ENCODE peak calls at places on chromosomes 2 and 18, in ten cellular contexts. I is AG10803, D is GM12864, P is HFF-Myc, K is astrocyte, N is breast epithelium, H is adrenal gland, Z is PC-3, Q is heart right ventricle, Y is AG09309. C is an unnamed sample.

GRCh38 chr2:42135381-42136312 is 33.5 kb upstream of the EML4 start:
- DNase-seq in Z (no peak), Q (no peak), Y (no peak), D (no peak), K (no peak), H (no peak), P (no peak), I (no peak), N (no peak), C (no peak)

GRCh38 chr2:29706171-29706690 is 215.2 kb downstream of the ALK start:
- DNase-seq in I (peak), P (no peak), D (no peak), Y (no peak), H (no peak), K (peak), Z (no peak), Q (no peak), N (no peak), C (no peak)

GRCh38 chr2:3563521-3563976 is 5.4 kb upstream of the RNASEH1 start:
- DNase-seq in N (no peak), D (peak), Q (no peak), Z (no peak), I (no peak), P (no peak), H (no peak), K (no peak), Y (no peak), C (no peak)

GRCh38 chr2:67649331-67650071 is 252.4 kb downstream of the ETAA1 start:
- DNase-seq in P (peak), K (peak), D (no peak), I (peak), Q (peak), Y (no peak), N (no peak), H (peak), Z (peak), C (peak)

GRCh38 chr2:67108231-67108630 is 288.9 kb upstream of the ETAA1 start:
- DNase-seq in H (peak), P (no peak), Y (no peak), K (no peak), I (no peak), D (no peak), Q (no peak), N (no peak), Z (no peak), C (no peak)

GRCh38 chr2:63488118-63488713 is 100.1 kb downstream of the WDPCP start:
- DNase-seq in Q (peak), I (peak), Z (peak), K (no peak), D (no peak), H (peak), Y (no peak), P (peak), N (no peak), C (no peak)

GRCh38 chr2:62266433-62267038 is 70.6 kb downstream of the B3GNT2 start:
- DNase-seq in P (peak), Z (peak), N (no peak), I (peak), Y (peak), D (no peak), K (peak), H (no peak), Q (no peak), C (peak)

GRCh38 chr2:57450170-57450569 is 596.4 kb upstream of the VRK2 start:
- DNase-seq in D (peak), P (no peak), I (no peak), K (no peak), Z (no peak), N (no peak), Y (no peak), Q (no peak), H (no peak), C (no peak)

GRCh38 chr18:57447154-57447621 is 12.0 kb downstream of the ONECUT2 start:
- DNase-seq in N (no peak), H (no peak), K (peak), I (no peak), Y (no peak), D (no peak), Z (no peak), P (no peak), Q (no peak), C (no peak)

GRCh38 chr2:216665717-216666116 is 29.6 kb downstream of the IGFBP5 start:
- DNase-seq in P (no peak), Q (no peak), K (no peak), Z (peak), Y (no peak), N (no peak), I (no peak), H (no peak), D (no peak), C (no peak)

GRCh38 chr2:59583173-59583765 is 970.2 kb downstream of the BCL11A start:
- DNase-seq in Y (no peak), N (no peak), K (no peak), I (no peak), Q (no peak), D (no peak), Z (no peak), H (no peak), P (no peak), C (no peak)

GRCh38 chr2:172168917-172169346 is 66.2 kb upstream of the DLX2 start:
- DNase-seq in H (no peak), Q (no peak), I (peak), P (no peak), D (no peak), N (no peak), K (peak), Y (peak), Z (peak), C (no peak)

GRCh38 chr18:72555101-72555500 is 11.0 kb upstream of the CBLN2 start:
- DNase-seq in K (peak), D (no peak), I (no peak), P (no peak), Z (no peak), N (no peak), Q (no peak), Y (no peak), H (no peak), C (no peak)

GRCh38 chr2:168521342-168521741 is 65.3 kb downstream of the CERS6 start:
- DNase-seq in P (no peak), Q (no peak), D (no peak), N (no peak), Z (no peak), Y (no peak), K (no peak), H (peak), I (no peak), C (no peak)

GRCh38 chr2:105179469-105180372 is 61.8 kb upstream of the GPR45 start:
- DNase-seq in Z (peak), I (peak), Y (peak), Q (peak), K (peak), N (no peak), H (peak), D (no peak), P (peak), C (peak)

GRCh38 chr2:179338681-179339080 is 74.0 kb upstream of the SESTD1 start:
- DNase-seq in Q (no peak), Y (peak), D (no peak), Z (no peak), H (no peak), I (peak), K (no peak), P (no peak), N (no peak), C (no peak)

GRCh38 chr2:65281626-65282351 is 54.2 kb downstream of the ACTR2 start:
- DNase-seq in Y (no peak), I (peak), K (no peak), N (no peak), P (no peak), H (no peak), Q (peak), Z (no peak), D (no peak), C (no peak)

GRCh38 chr2:39099820-39100728 is 20.8 kb downstream of the SOS1 start:
- DNase-seq in K (peak), Y (no peak), H (no peak), I (no peak), N (no peak), P (no peak), Z (peak), Q (no peak), D (no peak), C (no peak)

GRCh38 chr2:108909917-108910515 is 79.0 kb downstream of the EDAR start:
- DNase-seq in Y (no peak), Q (no peak), N (no peak), I (no peak), K (no peak), H (no peak), Z (no peak), D (no peak), P (no peak), C (no peak)

GRCh38 chr2:240303896-240304745 is 131.3 kb upstream of the GPC1 start:
- DNase-seq in Y (no peak), I (no peak), P (no peak), H (no peak), K (no peak), Q (no peak), Z (no peak), N (peak), D (no peak), C (no peak)

GRCh38 chr2:240913810-240914644 is 7.9 kb downstream of the CROCC2 start:
- DNase-seq in N (no peak), K (peak), P (no peak), D (no peak), Q (peak), H (peak), I (peak), Z (peak), Y (no peak), C (no peak)

GRCh38 chr2:233338969-233339368 is 15.3 kb upstream of the DGKD start:
- DNase-seq in Q (no peak), H (no peak), Z (no peak), P (no peak), Y (no peak), D (no peak), I (no peak), N (no peak), K (no peak), C (no peak)

GRCh38 chr2:99857867-99858444 is 284.4 kb downstream of the AFF3 start:
- DNase-seq in P (no peak), K (no peak), Q (no peak), I (no peak), Y (no peak), Z (no peak), N (no peak), D (no peak), H (no peak), C (no peak)

GRCh38 chr2:233822101-233822771 is 32.1 kb downstream of the HJURP start:
- DNase-seq in P (no peak), Z (no peak), Y (no peak), D (no peak), H (no peak), K (no peak), I (no peak), N (no peak), Q (no peak), C (no peak)

GRCh38 chr18:27181726-27182125 is 3.4 kb downstream of the CHST9 start:
- DNase-seq in Q (no peak), I (no peak), K (no peak), Z (no peak), Y (no peak), N (no peak), H (no peak), D (no peak), P (no peak), C (no peak)

GRCh38 chr2:23002234-23002633 is 382.7 kb upstream of the KLHL29 start:
- DNase-seq in K (no peak), Z (no peak), N (no peak), H (no peak), D (no peak), I (no peak), Q (no peak), P (no peak), Y (no peak), C (no peak)

GRCh38 chr2:25548587-25548986 is 124.8 kb downstream of the DTNB start:
- DNase-seq in N (no peak), Y (no peak), D (no peak), I (no peak), Z (no peak), P (no peak), Q (no peak), K (no peak), H (no peak), C (no peak)

GRCh38 chr2:172437419-172438063 is 10.2 kb downstream of the ITGA6 start:
- DNase-seq in P (no peak), Z (no peak), H (no peak), I (no peak), N (no peak), Y (no peak), D (no peak), K (no peak), Q (no peak), C (no peak)

GRCh38 chr2:21014364-21015280 is 29.3 kb downstream of the APOB start:
- DNase-seq in N (no peak), Y (no peak), Z (no peak), Q (no peak), H (no peak), P (no peak), D (no peak), K (no peak), I (no peak), C (no peak)

GRCh38 chr2:28628987-28629386 is 122.6 kb upstream of the PPP1CB start:
- DNase-seq in P (no peak), H (no peak), K (no peak), Y (no peak), Q (no peak), N (no peak), I (no peak), Z (no peak), D (no peak), C (no peak)

GRCh38 chr2:238467772-238468171 is 41.0 kb downstream of the ASB1 start:
- DNase-seq in K (no peak), H (no peak), Y (no peak), D (no peak), Z (peak), P (no peak), Q (no peak), I (no peak), N (no peak), C (no peak)

GRCh38 chr2:176554107-176555048 is 285.1 kb downstream of the MTX2 start:
- DNase-seq in N (no peak), Y (no peak), K (peak), H (peak), D (no peak), Q (peak), P (peak), I (peak), Z (peak), C (no peak)

GRCh38 chr18:59198215-59198614 is 21.7 kb upstream of the GRP start:
- DNase-seq in H (no peak), I (no peak), N (no peak), Y (no peak), Z (no peak), D (no peak), K (no peak), P (no peak), Q (no peak), C (no peak)

GRCh38 chr2:25480561-25480960 is 138.8 kb upstream of the DNMT3A start:
- DNase-seq in I (no peak), H (no peak), D (no peak), Z (no peak), K (no peak), N (no peak), P (no peak), Q (no peak), Y (no peak), C (no peak)

GRCh38 chr2:20300656-20301055 is 50.0 kb downstream of the PUM2 start:
- DNase-seq in I (no peak), Q (no peak), Y (no peak), P (no peak), H (no peak), Z (no peak), N (no peak), D (no peak), K (no peak), C (no peak)

GRCh38 chr2:101119431-101119830 is 31.8 kb downstream of the TBC1D8 start:
- DNase-seq in H (peak), Q (peak), I (peak), P (no peak), Z (peak), K (no peak), N (no peak), D (no peak), Y (no peak), C (peak)

GRCh38 chr2:81894451-81894990 is 1590.0 kb upstream of the LRRTM1 start:
- DNase-seq in N (no peak), Z (peak), I (no peak), Q (no peak), Y (no peak), H (no peak), P (no peak), D (no peak), K (no peak), C (no peak)

GRCh38 chr2:52608030-52608429 is 1159.6 kb upstream of the CHAC2 start:
- DNase-seq in H (no peak), Y (no peak), Z (no peak), K (no peak), D (no peak), Q (no peak), P (no peak), N (no peak), I (no peak), C (no peak)

GRCh38 chr2:52611757-52612156 is 1155.8 kb upstream of the CHAC2 start:
- DNase-seq in Y (no peak), N (no peak), P (no peak), D (no peak), K (no peak), H (no peak), I (no peak), Z (no peak), Q (no peak), C (no peak)

GRCh38 chr2:52613064-52613463 is 1154.5 kb upstream of the CHAC2 start:
- DNase-seq in I (no peak), D (no peak), K (no peak), Z (no peak), Q (no peak), N (no peak), H (no peak), P (no peak), Y (no peak), C (no peak)
- TF ChIP-seq CTCF in I (no peak), D (no peak), K (no peak), Z (no peak), Q (no peak), N (no peak), H (no peak), P (no peak), Y (no peak), C (peak)

GRCh38 chr2:231686192-231687100 is 21.9 kb upstream of the PTMA start:
- DNase-seq in I (no peak), Z (no peak), K (no peak), P (no peak), N (no peak), Q (no peak), Y (no peak), D (no peak), H (no peak), C (no peak)
- H3K4me3 ChIP-seq in I (no peak), Z (no peak), K (no peak), P (no peak), N (no peak), Q (no peak), Y (no peak), D (no peak), H (no peak), C (no peak)

DNA sequence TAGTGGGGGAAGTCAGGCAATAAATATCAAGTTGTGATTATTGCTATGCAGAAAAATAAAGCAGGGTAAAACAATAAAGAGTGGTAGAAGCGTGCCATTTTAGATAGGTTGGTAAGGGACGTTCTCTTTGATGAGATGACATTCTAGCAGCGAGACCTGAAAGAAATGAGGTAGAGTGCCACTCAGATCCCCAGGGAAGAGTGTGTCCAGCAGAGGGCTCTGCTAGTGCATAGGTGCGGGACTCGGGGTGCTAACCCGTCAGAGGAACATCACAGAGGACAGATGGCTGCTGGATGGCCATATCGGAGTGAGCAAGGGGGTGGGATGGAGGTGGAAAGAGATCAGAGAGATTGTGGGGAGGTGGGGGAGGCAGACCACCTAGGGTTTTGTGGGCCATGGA is 16.3 kb upstream of the GTF2A1L start:
- DNase-seq in H (no peak), Q (peak), N (no peak), Y (no peak), I (no peak), D (no peak), K (peak), Z (peak), P (no peak), C (no peak)
- TF ChIP-seq CTCF in H (no peak), Q (peak), N (no peak), Y (peak), I (peak), D (peak), K (peak), Z (peak), P (peak), C (peak)

DNA sequence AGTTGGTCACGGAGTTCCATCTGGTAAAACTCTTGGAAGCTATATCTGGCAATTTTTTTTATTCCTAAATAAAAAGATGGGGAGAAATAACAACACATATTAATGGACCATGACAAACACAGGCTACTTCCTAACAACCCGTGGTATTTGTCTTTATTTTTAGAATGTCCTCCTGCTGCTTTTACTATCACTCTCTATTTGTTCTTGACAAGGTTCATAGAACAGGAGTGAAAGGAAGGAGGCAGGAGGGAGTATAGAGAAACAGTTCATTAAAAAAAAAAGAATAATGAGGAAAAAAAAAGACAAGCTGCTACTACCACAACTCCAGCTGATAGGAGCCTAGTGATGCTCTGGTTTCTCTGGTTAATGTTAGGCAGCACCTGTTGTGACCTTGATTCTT is 119.9 kb upstream of the THSD7B start:
- DNase-seq in N (no peak), I (no peak), P (no peak), Q (no peak), Z (no peak), K (no peak), H (no peak), Y (no peak), D (no peak), C (no peak)
- H3K4me3 ChIP-seq in N (no peak), I (no peak), P (no peak), Q (no peak), Z (no peak), K (no peak), H (no peak), Y (no peak), D (no peak), C (no peak)

DNA sequence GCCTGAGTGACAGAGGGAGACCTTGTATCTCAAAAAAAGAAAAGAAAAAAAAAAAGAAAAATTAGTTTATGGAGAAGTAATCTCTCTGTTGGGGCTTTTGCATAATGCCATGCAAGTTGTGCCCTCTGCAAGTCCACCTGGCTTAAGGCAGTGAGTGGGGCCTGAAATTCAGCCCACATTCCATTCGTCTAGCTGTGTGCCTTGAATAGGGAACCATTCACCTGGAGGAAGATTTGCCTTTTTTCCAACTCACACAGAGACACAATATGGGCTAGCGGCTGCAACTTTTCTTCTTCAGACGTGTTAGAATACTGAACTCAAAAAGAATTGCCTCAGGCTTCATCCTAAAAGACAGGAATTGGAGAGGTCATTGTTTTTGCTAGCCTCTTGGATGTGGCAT is 160.0 kb upstream of the STON1 start:
- DNase-seq in Y (no peak), Q (no peak), I (no peak), Z (no peak), P (no peak), H (no peak), K (no peak), N (no peak), D (no peak), C (no peak)
- TF ChIP-seq CTCF in Y (no peak), Q (no peak), I (no peak), Z (no peak), P (no peak), H (no peak), K (no peak), N (no peak), D (no peak), C (no peak)

DNA sequence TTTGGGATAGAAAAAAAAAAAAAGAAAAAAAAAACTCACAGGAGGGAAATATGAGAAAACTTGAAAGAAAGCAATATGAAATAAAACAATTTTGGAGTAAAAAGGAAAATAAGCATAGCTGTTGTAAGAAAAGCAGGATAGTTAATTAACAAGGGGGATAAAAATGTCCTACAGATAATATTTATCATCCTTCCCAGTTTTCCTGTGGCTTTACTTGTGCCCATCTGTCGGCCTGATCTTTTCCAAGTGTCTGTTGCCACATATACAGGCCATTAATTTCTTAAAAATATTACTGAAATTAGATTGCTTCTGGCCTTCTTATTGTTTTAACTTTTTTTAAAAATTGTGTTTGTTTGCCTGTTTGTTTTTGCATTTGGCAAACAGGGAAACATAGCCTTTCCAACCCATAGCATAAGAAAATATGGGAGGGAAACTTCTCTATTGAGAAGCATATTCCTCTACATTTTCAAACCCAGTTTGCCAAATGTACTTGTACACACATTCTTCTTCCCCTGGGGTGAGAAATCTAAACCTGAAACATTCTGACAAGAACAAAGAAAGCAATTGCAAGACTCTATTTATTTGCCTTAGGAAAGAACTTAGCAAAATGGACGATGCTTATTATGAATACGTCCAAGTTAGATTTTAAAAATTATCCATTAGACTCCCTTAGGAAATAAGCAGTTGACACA is 272.3 kb downstream of the CDH20 start:
- DNase-seq in H (no peak), N (no peak), Z (no peak), K (no peak), Y (no peak), Q (no peak), D (no peak), P (no peak), I (no peak), C (no peak)
- H3K4me3 ChIP-seq in H (no peak), N (no peak), Z (no peak), K (peak), Y (no peak), Q (peak), D (no peak), P (peak), I (peak), C (no peak)